ENCODE peak calls at places on chromosomes 3 and 15, in seven cellular contexts. P is GM23338, G is PC-3, U is GM23248, D is neural progenitor cell, H is hepatocyte, B is HCT116. M is an unnamed sample.

GRCh38 chr3:189099505-189100290 is 72.1 kb upstream of the TPRG1 start:
- DNase-seq in H (no peak), G (no peak), D (no peak), U (peak; percentile 6), B (no peak), P (no peak), M (no peak)

GRCh38 chr3:155382396-155383042 is 89.0 kb upstream of the STRIT1 start:
- DNase-seq in P (peak; percentile 91), B (peak; percentile 63), H (peak; percentile 87), G (peak; percentile 91), D (peak; percentile 91), U (peak; percentile 83), M (peak; percentile 48)

GRCh38 chr15:59232476-59232875 is 25.8 kb downstream of the LDHAL6B start:
- DNase-seq in U (peak; percentile 93), H (no peak), B (no peak), P (no peak), G (peak; percentile 10), D (no peak), M (no peak)

GRCh38 chr3:10516835-10517465 is 11.6 kb upstream of the ATP2B2 start:
- DNase-seq in G (no peak), D (no peak), H (no peak), B (no peak), P (no peak), U (no peak), M (no peak)

GRCh38 chr15:79179108-79179561 is 88.6 kb upstream of the RASGRF1 start:
- DNase-seq in B (no peak), D (no peak), G (peak; percentile 94), P (peak; percentile 29), H (peak; percentile 89), U (no peak), M (no peak)

GRCh38 chr15:51718199-51718598 is 19.3 kb downstream of the LYSMD2 start:
- DNase-seq in B (no peak), U (peak; percentile 19), H (no peak), P (no peak), D (peak; percentile 54), G (no peak), M (no peak)

GRCh38 chr3:111801697-111802655 is 57.1 kb upstream of the PHLDB2 start:
- DNase-seq in P (no peak), D (no peak), G (peak; percentile 97), H (peak; percentile 19), U (peak; percentile 97), B (no peak), M (no peak)

GRCh38 chr15:85741662-85742061 is 53.1 kb downstream of the KLHL25 start:
- DNase-seq in H (no peak), G (no peak), P (no peak), D (no peak), U (no peak), B (no peak), M (no peak)

GRCh38 chr15:29539736-29540135 is 270.1 kb upstream of the NSMCE3 start:
- DNase-seq in D (no peak), P (no peak), U (no peak), G (no peak), H (no peak), B (no peak), M (no peak)

GRCh38 chr15:89971592-89971997 is 29.5 kb upstream of the ZNF710 start:
- DNase-seq in U (peak; percentile 78), G (peak; percentile 79), P (peak; percentile 95), B (peak; percentile 70), H (peak; percentile 79), D (peak; percentile 87), M (peak; percentile 85)

GRCh38 chr15:74978503-74978902 is 16.9 kb upstream of the SCAMP5 start:
- DNase-seq in P (no peak), H (no peak), G (peak; percentile 40), B (no peak), D (no peak), U (peak; percentile 66), M (no peak)

GRCh38 chr3:109071349-109072142 is 46.4 kb downstream of the MORC1 start:
- DNase-seq in B (peak; percentile 1), P (peak; percentile 10), U (no peak), G (peak; percentile 12), D (peak; percentile 6), H (peak; percentile 8), M (peak; percentile 93)

GRCh38 chr3:53231532-53232511 is 24.0 kb downstream of the TKT start:
- DNase-seq in G (no peak), P (no peak), B (no peak), H (no peak), U (no peak), D (no peak), M (no peak)

GRCh38 chr3:197577366-197578074 is 21.8 kb upstream of the BDH1 start:
- DNase-seq in D (no peak), U (no peak), P (no peak), B (no peak), H (no peak), G (no peak), M (no peak)

GRCh38 chr3:107024481-107025153 is 352.6 kb upstream of the CCDC54 start:
- DNase-seq in P (no peak), D (no peak), G (no peak), H (no peak), U (peak; percentile 43), B (no peak), M (no peak)

GRCh38 chr3:31934866-31935265 is 46.2 kb downstream of the OSBPL10 start:
- DNase-seq in U (no peak), B (no peak), D (no peak), P (peak; percentile 58), G (peak; percentile 72), H (no peak), M (no peak)

GRCh38 chr15:31024330-31024729 is 32.9 kb upstream of the MTMR10 start:
- DNase-seq in H (peak; percentile 64), U (peak; percentile 78), G (peak; percentile 32), B (peak; percentile 16), D (peak; percentile 41), P (peak; percentile 87), M (no peak)

GRCh38 chr15:51649659-51650521 is 27.3 kb upstream of the DMXL2 start:
- DNase-seq in D (peak; percentile 73), H (peak; percentile 75), B (peak; percentile 71), G (peak; percentile 77), U (peak; percentile 76), P (peak; percentile 77), M (peak; percentile 71)

GRCh38 chr3:81295906-81296305 is 465.5 kb downstream of the GBE1 start:
- DNase-seq in U (no peak), H (no peak), D (no peak), B (no peak), P (no peak), G (no peak), M (no peak)

GRCh38 chr3:152021951-152022461 is 148.6 kb downstream of the SUCNR1 start:
- DNase-seq in G (peak; percentile 97), U (peak; percentile 81), P (no peak), H (no peak), B (peak; percentile 98), D (no peak), M (no peak)

GRCh38 chr3:152031321-152031720 is 157.9 kb downstream of the SUCNR1 start:
- DNase-seq in G (no peak), U (no peak), D (no peak), H (no peak), B (no peak), P (no peak), M (no peak)

GRCh38 chr3:152030320-152030719 is 156.9 kb downstream of the SUCNR1 start:
- DNase-seq in G (no peak), B (no peak), P (no peak), H (no peak), D (no peak), U (no peak), M (no peak)

DNA sequence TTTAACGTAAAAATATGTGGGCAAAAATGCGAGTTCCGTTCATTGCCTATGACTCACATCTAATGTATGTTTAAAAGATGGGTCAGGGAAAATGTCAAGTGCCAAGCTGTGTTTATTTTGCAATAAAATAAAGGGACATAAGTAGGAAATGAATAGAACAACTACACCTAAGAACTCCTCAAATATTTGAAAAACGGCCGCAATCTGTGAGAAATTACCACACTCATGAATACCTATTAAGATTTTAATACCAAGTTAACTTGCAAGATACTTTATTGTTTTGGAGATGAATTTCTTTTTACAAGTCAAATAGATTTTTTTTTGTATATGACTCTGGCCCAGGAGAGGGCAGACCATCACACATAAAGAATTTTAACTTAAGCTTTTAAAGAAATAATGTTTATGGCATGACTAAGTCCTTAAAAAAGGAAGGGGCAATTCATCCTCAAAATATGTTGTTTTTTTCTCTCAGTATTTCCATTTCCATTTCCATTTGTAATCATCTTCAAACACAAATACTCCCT is 152.7 kb downstream of the SUCNR1 start:
- DNase-seq in B (peak; percentile 62), P (no peak), U (peak; percentile 86), D (no peak), H (peak; percentile 21), G (peak; percentile 96), M (no peak)
- H3K4me2 ChIP-seq in B (peak overlapping the region; percentile 72), P (peak overlapping the region; percentile 39), U (peak overlapping the region; percentile 78), D (no peak overlapping the region), H (no peak overlapping the region), G (peak overlapping the region; percentile 72), M (no peak overlapping the region)

GRCh38 chr3:181713673-181714270 is 2.0 kb downstream of the SOX2 start:
- DNase-seq in B (no peak), P (no peak), D (no peak), G (no peak), U (no peak), H (no peak), M (no peak)

GRCh38 chr3:181713300-181713647 is 1.5 kb downstream of the SOX2 start:
- DNase-seq in D (no peak), U (no peak), B (no peak), H (no peak), G (no peak), P (no peak), M (peak; percentile 36)

GRCh38 chr3:181711325-181712135 is at the start of gene SOX2:
- DNase-seq in D (peak; percentile 98), G (peak; percentile 69), B (peak; percentile 38), H (peak; percentile 93), U (peak; percentile 55), P (peak; percentile 93), M (peak; percentile 98)

GRCh38 chr3:181712190-181712504 is 422 bp downstream of the SOX2 start:
- DNase-seq in G (no peak), U (no peak), B (no peak), H (no peak), P (no peak), D (peak; percentile 77), M (no peak)

GRCh38 chr3:181712505-181713299 is 977 bp downstream of the SOX2 start:
- DNase-seq in B (no peak), D (peak; percentile 73), U (peak; percentile 20), G (no peak), H (peak; percentile 35), P (no peak), M (peak; percentile 81)
- TF ChIP-seq EZH2 in B (no peak), D (no peak), U (no peak), G (peak; percentile 98), H (peak; percentile 97), P (no peak), M (no peak)

DNA sequence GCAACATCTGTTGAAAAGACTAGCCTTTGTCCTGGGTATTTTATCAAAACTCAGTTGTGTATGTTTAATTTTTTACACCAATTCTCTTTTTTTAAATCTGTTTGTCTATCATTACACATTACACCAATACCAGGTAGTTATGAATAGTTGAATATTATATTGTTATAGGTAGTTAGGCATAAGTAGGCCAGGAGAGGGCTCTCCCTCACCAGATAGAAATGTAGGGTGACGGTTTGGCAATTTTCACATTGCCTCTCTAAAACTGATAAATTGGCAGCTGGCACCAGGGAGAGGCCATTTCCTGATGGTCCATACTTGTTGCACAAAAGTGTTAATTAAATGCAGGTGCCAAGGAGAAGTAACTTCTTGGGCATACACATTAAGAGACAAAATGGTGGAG is 483.1 kb upstream of the EPHA6 start:
- DNase-seq in U (no peak), D (no peak), H (no peak), B (no peak), P (peak; percentile 24), G (peak; percentile 59), M (peak; percentile 51)
- TF ChIP-seq EZH2phosphoT487 in U (no peak), D (no peak), H (no peak), B (no peak), P (no peak), G (no peak), M (no peak)

GRCh38 chr3:47113669-47114365 is 50.1 kb downstream of the SETD2 start:
- DNase-seq in H (no peak), D (no peak), G (peak; percentile 77), U (peak; percentile 92), B (no peak), P (peak; percentile 62), M (no peak)
- H3K4me2 ChIP-seq in H (no peak overlapping the region), D (no peak overlapping the region), G (no peak overlapping the region), U (peak overlapping the region; percentile 71), B (no peak overlapping the region), P (peak overlapping the region; percentile 65), M (no peak overlapping the region)